ENCODE peak calls at places on chromosomes 5 and 9, in ten cellular contexts. O, Z, M, J, V, A, U, F, T and Q are unnamed samples.

GRCh38 chr5:14749579-14750091 is 85.1 kb downstream of the OTULIN start:
- DNase-seq in O (no peak), Z (no peak), M (no peak), J (no peak), V (no peak), A (no peak), U (no peak), F (no peak), T (no peak), Q (no peak)

GRCh38 chr5:37792976-37793328 is 46.9 kb downstream of the GDNF start:
- DNase-seq in O (no peak), Z (no peak), M (no peak), J (no peak), V (no peak), A (peak), U (no peak), F (no peak), T (no peak), Q (no peak)

GRCh38 chr9:106878943-106879916 is 16.3 kb downstream of the ZNF462 start:
- DNase-seq in O (no peak), Z (peak), M (peak), J (peak), V (no peak), A (peak), U (no peak), F (no peak), T (no peak), Q (no peak)

GRCh38 chr9:113933188-113933587 is 57.1 kb downstream of the ZNF618 start:
- DNase-seq in O (no peak), Z (no peak), M (no peak), J (no peak), V (no peak), A (no peak), U (no peak), F (no peak), T (no peak), Q (no peak)

GRCh38 chr5:55456216-55456895 is 78.4 kb downstream of the PLPP1 start:
- DNase-seq in O (no peak), Z (no peak), M (no peak), J (no peak), V (no peak), A (no peak), U (no peak), F (no peak), T (no peak), Q (no peak)

GRCh38 chr5:106873558-106873957 is 797.2 kb downstream of the EFNA5 start:
- DNase-seq in O (no peak), Z (no peak), M (no peak), J (peak), V (no peak), A (no peak), U (peak), F (no peak), T (no peak), Q (no peak)

GRCh38 chr9:126307306-126308061 is 19.1 kb upstream of the MVB12B start:
- DNase-seq in O (no peak), Z (peak), M (no peak), J (no peak), V (no peak), A (no peak), U (no peak), F (no peak), T (no peak), Q (no peak)

GRCh38 chr5:149388498-149389190 is 9.6 kb upstream of the IL17B start:
- DNase-seq in O (no peak), Z (no peak), M (no peak), J (no peak), V (no peak), A (no peak), U (no peak), F (no peak), T (no peak), Q (no peak)

GRCh38 chr5:157558681-157559080 is 16.9 kb downstream of the ADAM19 start:
- DNase-seq in O (no peak), Z (no peak), M (no peak), J (no peak), V (no peak), A (no peak), U (no peak), F (no peak), T (no peak), Q (no peak)

GRCh38 chr5:176410486-176411180 is 5.7 kb downstream of the CLTB start:
- DNase-seq in O (no peak), Z (no peak), M (no peak), J (no peak), V (no peak), A (no peak), U (no peak), F (no peak), T (no peak), Q (no peak)

GRCh38 chr9:83239787-83240186 is 176.8 kb upstream of the RASEF start:
- DNase-seq in O (no peak), Z (no peak), M (no peak), J (no peak), V (no peak), A (no peak), U (no peak), F (no peak), T (no peak), Q (no peak)

GRCh38 chr9:97500263-97500662 is 1.2 kb upstream of the TMOD1 start:
- DNase-seq in O (no peak), Z (no peak), M (no peak), J (no peak), V (no peak), A (no peak), U (no peak), F (no peak), T (no peak), Q (no peak)

GRCh38 chr5:73917433-73917832 is 291.4 kb downstream of the ARHGEF28 start:
- DNase-seq in O (no peak), Z (no peak), M (no peak), J (peak), V (no peak), A (no peak), U (no peak), F (no peak), T (no peak), Q (no peak)

GRCh38 chr5:181170237-181170830 is 22.9 kb downstream of the OR2V2 start:
- DNase-seq in O (no peak), Z (no peak), M (peak), J (no peak), V (no peak), A (no peak), U (no peak), F (no peak), T (no peak), Q (no peak)

GRCh38 chr5:109516385-109516784 is 106.6 kb upstream of the PJA2 start:
- DNase-seq in O (no peak), Z (no peak), M (no peak), J (no peak), V (no peak), A (no peak), U (no peak), F (no peak), T (no peak), Q (no peak)

GRCh38 chr9:27125030-27125429 is 16.0 kb downstream of the TEK start:
- DNase-seq in O (no peak), Z (peak), M (no peak), J (peak), V (no peak), A (peak), U (no peak), F (no peak), T (no peak), Q (no peak)

GRCh38 chr5:72752909-72753308 is 63.6 kb upstream of the TNPO1 start:
- DNase-seq in O (no peak), Z (no peak), M (no peak), J (no peak), V (no peak), A (no peak), U (peak), F (no peak), T (no peak), Q (no peak)

GRCh38 chr5:128681096-128681495 is 143.1 kb upstream of the FBN2 start:
- DNase-seq in O (no peak), Z (no peak), M (no peak), J (no peak), V (peak), A (no peak), U (no peak), F (no peak), T (no peak), Q (no peak)

GRCh38 chr5:65482280-65482726 is 583 bp upstream of the ADAMTS6 start:
- DNase-seq in O (no peak), Z (no peak), M (no peak), J (no peak), V (peak), A (no peak), U (no peak), F (no peak), T (no peak), Q (no peak)

GRCh38 chr9:136021171-136021890 is 60.2 kb upstream of the UBAC1 start:
- DNase-seq in O (no peak), Z (no peak), M (no peak), J (no peak), V (no peak), A (no peak), U (no peak), F (no peak), T (no peak), Q (no peak)

GRCh38 chr9:136499071-136499934 is 16.5 kb upstream of the SEC16A start:
- DNase-seq in O (no peak), Z (no peak), M (no peak), J (no peak), V (no peak), A (no peak), U (no peak), F (no peak), T (no peak), Q (no peak)

GRCh38 chr5:147690595-147690994 is 91.9 kb downstream of the JAKMIP2 start:
- DNase-seq in O (no peak), Z (no peak), M (peak), J (peak), V (no peak), A (no peak), U (peak), F (no peak), T (no peak), Q (no peak)